ENCODE peak calls at places on chromosomes 5 and 9, in six cellular contexts. V is HepG2; C is A549; E is stomach; D is K562; F is CD8-positive, alpha-beta T cell. X is an unnamed sample.

GRCh38 chr9:118510711-118511110 is 806.5 kb downstream of the TLR4 start:
- DNase-seq in V (no peak), C (no peak), E (no peak), D (no peak), F (no peak), X (no peak)

GRCh38 chr5:72328172-72328571 is 8.0 kb downstream of the PTCD2 start:
- DNase-seq in V (no peak), C (no peak), E (peak; percentile 29), D (no peak), F (no peak), X (no peak)

GRCh38 chr5:79956173-79956670 is 34.8 kb downstream of the MTX3 start:
- DNase-seq in V (no peak), C (peak; percentile 10), E (no peak), D (no peak), F (no peak), X (no peak)

GRCh38 chr5:67799732-67800234 is 415.8 kb upstream of the PIK3R1 start:
- DNase-seq in V (peak; percentile 16), C (no peak), E (no peak), D (no peak), F (no peak), X (no peak)

GRCh38 chr5:176737746-176738699 is 72.3 kb upstream of the UNC5A start:
- DNase-seq in V (no peak), C (no peak), E (peak; percentile 20), D (no peak), F (no peak), X (no peak)

GRCh38 chr5:124856726-124857125 is 110.3 kb upstream of the ZNF608 start:
- DNase-seq in V (no peak), C (no peak), E (no peak), D (no peak), F (no peak), X (no peak)

GRCh38 chr9:97368964-97369363 is 42.9 kb upstream of the TDRD7 start:
- DNase-seq in V (no peak), C (no peak), E (no peak), D (no peak), F (no peak), X (no peak)

GRCh38 chr5:12357596-12357995 is 453.4 kb upstream of the CTNND2 start:
- DNase-seq in V (no peak), C (no peak), E (no peak), D (no peak), F (no peak), X (no peak)

GRCh38 chr5:118478852-118479251 is 509.5 kb downstream of the DTWD2 start:
- DNase-seq in V (no peak), C (no peak), E (no peak), D (no peak), F (no peak), X (no peak)

GRCh38 chr5:177508837-177509236 is 789 bp downstream of the DOK3 start:
- DNase-seq in V (no peak), C (no peak), E (no peak), D (no peak), F (no peak), X (no peak)

GRCh38 chr5:159010611-159011497 is 88.9 kb downstream of the EBF1 start:
- DNase-seq in V (no peak), C (no peak), E (no peak), D (no peak), F (no peak), X (no peak)

GRCh38 chr5:168713051-168713450 is 133.9 kb upstream of the PANK3 start:
- DNase-seq in V (no peak), C (no peak), E (no peak), D (no peak), F (no peak), X (no peak)

GRCh38 chr9:70556736-70557135 is 142.3 kb upstream of the KLF9 start:
- DNase-seq in V (no peak), C (no peak), E (no peak), D (no peak), F (no peak), X (no peak)

GRCh38 chr9:86549434-86549833 is 195.2 kb upstream of the TUT7 start:
- DNase-seq in V (no peak), C (no peak), E (no peak), D (no peak), F (no peak), X (no peak)

GRCh38 chr9:130835441-130836298 is 616 bp downstream of the ABL1 start:
- DNase-seq in V (no peak), C (peak; percentile 45), E (peak; percentile 51), D (peak; percentile 82), F (no peak), X (no peak)

GRCh38 chr9:7117676-7118561 is 360.1 kb downstream of the KDM4C start:
- DNase-seq in V (no peak), C (no peak), E (no peak), D (no peak), F (no peak), X (no peak)

GRCh38 chr9:17520264-17521058 is 58.4 kb upstream of the SH3GL2 start:
- DNase-seq in V (no peak), C (no peak), E (no peak), D (no peak), F (no peak), X (no peak)

GRCh38 chr5:74028406-74028805 is 402.4 kb downstream of the ARHGEF28 start:
- DNase-seq in V (no peak), C (no peak), E (no peak), D (no peak), F (no peak), X (no peak)

GRCh38 chr5:128965011-128965637 is at the start of gene SLC27A6:
- DNase-seq in V (no peak), C (peak; percentile 13), E (no peak), D (peak; percentile 29), F (no peak), X (no peak)

GRCh38 chr5:124842725-124843595 is 96.5 kb upstream of the ZNF608 start:
- DNase-seq in V (no peak), C (no peak), E (no peak), D (no peak), F (no peak), X (no peak)

DNA sequence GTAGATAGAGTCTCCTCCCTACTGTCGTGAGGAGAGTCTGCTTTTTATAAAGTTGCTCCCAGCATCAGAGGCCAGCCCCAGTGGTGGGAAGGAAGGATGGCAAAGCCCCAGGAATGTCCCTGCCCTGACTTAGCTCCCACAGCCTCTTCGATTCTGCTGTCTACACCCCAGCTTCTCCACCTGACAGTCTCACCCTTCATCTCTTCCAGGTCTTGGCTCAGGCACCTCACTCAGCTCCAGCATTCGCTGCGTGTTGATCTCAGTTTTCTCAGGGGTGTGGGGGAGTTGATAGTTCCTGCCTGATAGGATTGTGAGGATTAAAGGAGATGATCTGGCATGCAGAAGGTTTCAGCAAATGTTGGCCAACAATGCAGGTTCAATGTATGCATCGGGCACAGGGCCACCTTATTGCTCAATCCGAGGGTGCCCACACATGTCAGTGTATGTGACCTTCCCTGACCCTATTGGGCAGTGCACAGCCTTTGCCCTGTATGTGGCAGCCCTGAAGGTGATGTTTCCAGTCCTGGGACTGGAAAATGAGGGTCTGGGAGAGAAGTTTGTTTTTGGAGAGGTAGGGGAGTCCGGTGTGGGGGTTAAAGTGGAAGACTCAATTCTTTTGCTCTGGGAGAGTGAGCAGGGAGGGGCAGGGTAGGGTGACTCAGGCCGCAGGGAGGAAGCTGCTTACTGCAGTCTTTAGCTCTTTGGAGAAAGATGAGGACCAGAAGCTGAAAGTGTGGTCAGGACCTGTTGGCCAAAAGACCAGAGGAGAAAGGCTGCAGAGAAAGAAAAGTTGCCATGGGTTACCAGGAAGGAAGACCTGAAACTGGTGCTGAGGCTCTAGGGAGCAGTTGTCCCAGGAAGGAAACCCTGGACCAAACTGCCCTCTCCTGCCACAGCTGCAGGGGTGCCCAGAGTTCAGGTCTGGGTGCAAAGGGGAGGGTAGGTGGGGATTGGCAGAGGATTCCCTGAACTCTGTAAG is 153.2 kb downstream of the MACROH2A1 start:
- DNase-seq in V (no peak), C (peak; percentile 36), E (peak; percentile 23), D (peak; percentile 29), F (no peak), X (no peak)
- H3K4me1 ChIP-seq in V (peaks cover 50% of the 10 kb centered on the region), C (peaks cover 71% of the 10 kb centered on the region), E (peaks cover 59% of the 10 kb centered on the region), D (peaks cover 42% of the 10 kb centered on the region), F (no peaks in the 10 kb centered on the region), X (no peaks in the 10 kb centered on the region)

DNA sequence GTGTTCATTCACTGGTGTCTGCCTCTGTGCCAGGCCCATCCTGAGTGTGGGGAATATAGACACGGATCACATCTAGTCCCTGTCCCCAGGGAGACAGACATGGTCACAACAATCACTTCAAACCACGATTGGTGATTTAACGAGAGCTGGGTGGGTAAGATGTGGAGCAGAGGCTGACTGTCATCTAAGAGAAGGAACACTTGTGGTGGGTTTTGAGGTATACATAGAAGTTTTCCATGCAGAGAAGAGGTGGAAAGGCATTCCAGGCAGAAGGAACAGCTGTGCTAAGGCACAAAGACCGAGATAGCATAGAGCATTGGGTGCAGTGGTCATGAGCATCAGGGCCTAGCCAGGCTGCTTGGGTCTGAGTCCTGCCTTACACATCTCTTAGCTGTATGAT is 22.7 kb upstream of the WDR38 start:
- DNase-seq in V (no peak), C (no peak), E (no peak), D (no peak), F (no peak), X (no peak)
- H3K4me1 ChIP-seq in V (peaks cover 40% of the 10 kb centered on the region), C (peaks cover 18% of the 10 kb centered on the region), E (peaks cover 23% of the 10 kb centered on the region), D (peaks cover 8% of the 10 kb centered on the region), F (no peaks in the 10 kb centered on the region), X (no peaks in the 10 kb centered on the region)

GRCh38 chr9:116153765-116154333 is at the start of gene PAPPA:
- DNase-seq in V (no peak), C (no peak), E (no peak), D (no peak), F (no peak), X (no peak)
- H3K4me1 ChIP-seq in V (no peaks in the 10 kb centered on the region), C (peaks cover 57% of the 10 kb centered on the region), E (peaks cover 44% of the 10 kb centered on the region), D (no peaks in the 10 kb centered on the region), F (no peaks in the 10 kb centered on the region), X (no peaks in the 10 kb centered on the region)

GRCh38 chr5:39193553-39194465 is 25.6 kb downstream of the FYB1 start:
- DNase-seq in V (no peak), C (no peak), E (no peak), D (no peak), F (no peak), X (no peak)

GRCh38 chr5:39191216-39191615 is 28.1 kb downstream of the FYB1 start:
- DNase-seq in V (no peak), C (no peak), E (no peak), D (no peak), F (no peak), X (no peak)

GRCh38 chr5:39194466-39195136 is 24.8 kb downstream of the FYB1 start:
- DNase-seq in V (peak; percentile 40), C (peak; percentile 49), E (no peak), D (peak; percentile 28), F (no peak), X (no peak)

GRCh38 chr5:39190311-39191102 is 28.9 kb downstream of the FYB1 start:
- DNase-seq in V (no peak), C (no peak), E (no peak), D (no peak), F (no peak), X (no peak)

DNA sequence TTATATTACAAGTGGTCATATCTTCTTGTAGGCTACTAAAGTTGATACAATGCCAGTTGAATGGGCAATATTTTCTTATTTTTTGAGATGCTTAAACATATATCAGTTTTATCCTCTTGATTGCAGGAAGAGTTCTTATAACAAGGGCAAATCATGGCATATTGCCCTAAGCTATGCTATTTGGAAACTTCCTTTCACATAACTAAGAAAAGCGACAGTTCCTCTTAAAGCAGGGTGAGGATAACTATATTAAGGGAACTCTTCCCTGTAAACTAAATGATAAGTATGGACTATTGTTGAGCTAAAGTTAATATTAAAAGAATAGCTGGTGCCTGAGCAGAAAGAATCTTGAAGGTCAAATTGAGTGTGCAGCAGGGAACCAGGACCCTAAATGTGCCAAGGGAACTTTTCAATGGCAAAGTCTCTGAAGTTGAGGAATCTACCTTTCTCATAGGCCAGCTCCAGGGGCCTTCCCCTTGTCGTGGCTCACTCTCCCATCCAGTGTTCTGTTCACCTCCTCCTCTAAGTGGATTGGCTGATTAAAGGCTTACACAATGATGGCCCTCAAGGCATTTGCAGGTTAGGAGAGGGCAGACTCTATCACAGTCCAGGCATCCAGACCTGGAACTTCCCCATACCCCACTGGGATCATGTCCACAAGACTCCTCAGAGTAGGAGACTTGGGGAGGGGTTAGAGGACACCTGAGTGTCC is 26.8 kb downstream of the FYB1 start:
- DNase-seq in V (no peak), C (no peak), E (no peak), D (no peak), F (no peak), X (no peak)
- H3K4me1 ChIP-seq in V (no peaks in the 10 kb centered on the region), C (peaks cover 71% of the 10 kb centered on the region), E (peaks cover 49% of the 10 kb centered on the region), D (peaks cover 91% of the 10 kb centered on the region), F (peaks cover 91% of the 10 kb centered on the region), X (no peaks in the 10 kb centered on the region)

X was measured in iPS DF 6.9.